ENCODE peak calls at places on chromosomes 7 and 10, in six cellular contexts. D is cardiac muscle cell, R is IMR-90, U is right lobe of liver, L is transverse colon, P is brain microvascular endothelial cell. O is an unnamed sample. For H3K27me3, the result is how much of the 10 kb centered on the place peaks cover.

GRCh38 chr10:17029581-17030271 is 99.9 kb downstream of the CUBN start:
- DNase-seq in D (peak), R (peak), U (peak), L (peak), P (peak), O (peak)

GRCh38 chr7:95199779-95200558 is 124.4 kb downstream of the PON1 start:
- DNase-seq in D (peak), R (peak), U (peak), L (peak), P (peak), O (peak)

GRCh38 chr10:46284286-46285229 is 2.2 kb upstream of the ANTXRL start:
- DNase-seq in D (peak), R (peak), U (peak), L (peak), P (peak), O (peak)

GRCh38 chr10:13961096-13961495 is 369.6 kb downstream of the FRMD4A start:
- DNase-seq in D (peak), R (peak), U (no peak), L (no peak), P (peak), O (no peak)

GRCh38 chr7:75989084-75989725 is 5.2 kb downstream of the TMEM120A start:
- DNase-seq in D (no peak), R (no peak), U (peak), L (no peak), P (no peak), O (peak)

GRCh38 chr10:88553116-88553752 is 29.9 kb downstream of the RNLS start:
- DNase-seq in D (peak), R (peak), U (peak), L (peak), P (peak), O (no peak)

GRCh38 chr7:142188846-142189245 is 69.0 kb downstream of the PRSS58 start:
- DNase-seq in D (no peak), R (no peak), U (no peak), L (no peak), P (no peak), O (no peak)

GRCh38 chr7:156640949-156641485 is 443 bp downstream of the RNF32 start:
- DNase-seq in D (peak), R (peak), U (peak), L (peak), P (peak), O (no peak)

GRCh38 chr10:52720018-52720417 is 52.6 kb downstream of the MBL2 start:
- DNase-seq in D (no peak), R (no peak), U (no peak), L (no peak), P (no peak), O (no peak)

DNA sequence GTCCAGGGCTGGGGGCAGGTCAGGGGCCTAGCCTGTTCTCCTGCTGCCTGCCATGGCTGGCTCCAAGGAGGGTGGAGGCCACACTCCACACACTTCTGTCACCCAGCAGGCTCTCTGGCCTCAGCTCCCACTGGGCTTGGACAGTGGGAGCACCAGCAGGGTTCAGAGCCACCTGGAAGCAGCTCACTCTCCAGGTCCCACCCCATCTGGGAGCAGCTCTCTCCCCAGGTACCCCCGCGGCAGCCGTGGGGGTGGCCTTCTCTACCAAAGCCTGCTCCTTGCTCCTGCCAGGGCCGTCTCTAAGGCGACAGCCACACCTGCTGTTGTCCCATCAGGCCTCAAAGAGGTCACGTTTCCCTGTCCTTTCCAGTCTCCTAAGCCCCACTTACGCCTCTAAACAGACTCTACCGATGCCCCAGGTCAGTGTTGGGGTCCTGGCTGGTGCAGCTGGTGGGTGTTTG is 142.5 kb upstream of the RET start:
- DNase-seq in D (no peak), R (no peak), U (no peak), L (no peak), P (no peak), O (no peak)
- H3K27me3 ChIP-seq in D (half or more), R (under half), U (under half), L (under half), P (under half), O (under half)

GRCh38 chr10:99374972-99375371 is 45.8 kb downstream of the CNNM1 start:
- DNase-seq in D (no peak), R (no peak), U (no peak), L (no peak), P (no peak), O (no peak)
- H3K27me3 ChIP-seq in D (under half), R (under half), U (under half), L (under half), P (under half), O (under half)

DNA sequence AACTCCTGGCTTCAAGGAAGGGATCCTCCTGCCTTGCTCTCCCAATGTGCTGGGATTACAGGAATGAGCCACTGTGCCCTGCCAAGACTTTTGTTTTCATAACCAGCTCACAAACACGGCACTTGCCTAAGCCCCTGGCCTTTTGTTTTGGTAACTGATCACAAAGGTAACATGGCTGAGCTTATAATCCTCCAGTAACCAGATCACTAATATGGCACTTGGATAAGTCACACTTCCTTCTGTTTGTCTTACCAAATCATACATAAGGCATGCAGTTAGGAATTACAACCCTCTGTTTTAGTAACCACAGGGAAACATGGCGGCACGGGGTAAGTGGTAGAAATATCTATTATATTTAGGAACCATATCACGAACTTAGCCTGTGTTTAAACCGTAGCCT is 577.1 kb downstream of the CALN1 start:
- DNase-seq in D (no peak), R (no peak), U (no peak), L (no peak), P (peak), O (no peak)
- H3K27me3 ChIP-seq in D (under half), R (under half), U (under half), L (under half), P (under half), O (under half)

DNA sequence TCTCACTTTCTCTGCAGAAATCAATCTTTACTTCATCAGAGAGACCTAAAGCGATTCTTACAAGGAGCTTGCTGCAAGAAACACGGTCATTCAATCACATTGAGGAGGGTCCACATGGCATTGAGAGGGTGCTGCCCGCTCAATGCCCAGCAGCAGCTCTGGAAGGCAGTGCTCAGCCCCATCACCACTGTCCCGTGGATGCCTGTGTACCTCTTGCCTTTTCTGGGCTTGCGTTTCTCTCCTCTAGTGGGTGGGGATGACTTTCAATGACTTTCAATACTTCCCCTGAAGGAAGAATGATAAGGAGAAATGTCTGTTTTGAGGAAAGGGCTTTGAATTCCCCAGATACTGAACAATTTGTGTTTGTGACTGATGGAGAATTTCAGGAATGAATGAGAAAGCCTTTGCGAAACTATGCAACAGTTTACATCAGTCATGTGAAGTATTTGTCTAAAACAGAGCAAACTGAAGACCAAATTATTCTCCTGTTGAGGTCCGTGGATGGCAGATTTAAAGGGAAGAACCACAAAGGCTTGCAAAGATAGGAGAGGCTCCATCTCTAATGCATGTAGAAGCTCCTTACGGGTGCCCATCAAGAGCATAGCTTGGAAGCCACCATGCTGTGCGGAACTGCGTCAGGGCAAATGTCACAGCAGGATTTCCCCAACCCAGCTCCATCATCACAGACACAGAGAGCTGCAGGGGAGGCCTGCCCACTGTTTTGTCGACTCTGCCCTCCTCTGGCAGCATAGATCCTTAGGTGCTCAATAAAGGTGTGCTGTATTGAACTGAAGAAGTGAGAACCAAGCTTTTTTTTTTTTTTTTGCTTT is 6.6 kb upstream of the ZNF22 start:
- DNase-seq in D (peak), R (peak), U (no peak), L (no peak), P (peak), O (no peak)
- H3K27me3 ChIP-seq in D (under half), R (under half), U (under half), L (under half), P (under half), O (under half)